ENCODE peak calls at places on chromosomes 4 and X, in eight cellular contexts. B is GM12865; C is amniotic epithelial cell; K is DND-41; D is activated naive CD4-positive, alpha-beta T cell treated with anti-CD3 and anti-CD28 coated beads for 36 hours; F is aorta; V is NCI-H748 treated with DMSO at 0.1 percent for 48 hours; Z is stimulated activated CD4-positive, alpha-beta T cell treated with anti-CD3 and anti-CD28 coated beads, Interleukin-12 subunit alpha, Interleukin-12 subunit beta, amount 100 ng/mL, for 48 hours. G is an unnamed sample.

GRCh38 chr4:139857021-139857420 is 191.4 kb downstream of the MGST2 start:
- DNase-seq in C (peak; percentile 48), F (no peak), Z (no peak), K (peak; percentile 80), B (no peak), D (no peak), V (peak; percentile 31), G (peak; percentile 76)

GRCh38 chr4:153232768-153233167 is 28.5 kb downstream of the TRIM2 start:
- DNase-seq in B (peak; percentile 13), K (no peak), V (no peak), F (no peak), C (no peak), Z (no peak), D (peak; percentile 39), G (peak; percentile 40)

GRCh38 chr4:142516686-142517145 is 329.4 kb downstream of the INPP4B start:
- DNase-seq in Z (no peak), C (peak; percentile 75), V (no peak), K (no peak), D (no peak), F (no peak), B (no peak), G (no peak)

GRCh38 chr4:164169591-164169990 is 584.3 kb upstream of the SMIM31 start:
- DNase-seq in Z (no peak), K (no peak), B (no peak), F (no peak), D (no peak), V (no peak), C (peak; percentile 59), G (no peak)

GRCh38 chr4:100190643-100191600 is 654 bp upstream of the DDIT4L start:
- DNase-seq in Z (no peak), C (peak; percentile 59), B (no peak), F (no peak), V (peak; percentile 29), D (no peak), K (no peak), G (peak; percentile 71)

GRCh38 chr4:31929676-31930075 is 1209.5 kb downstream of the PCDH7 start:
- DNase-seq in K (no peak), C (no peak), F (no peak), Z (no peak), V (no peak), D (no peak), B (no peak), G (no peak)

GRCh38 chrX:111244238-111244750 is 26.0 kb downstream of the CAPN6 start:
- DNase-seq in F (no peak), Z (no peak), C (peak; percentile 5), V (peak; percentile 36), D (no peak), K (no peak), B (peak; percentile 5), G (peak; percentile 83)

GRCh38 chrX:16469870-16470269 is 180.1 kb upstream of the S100G start:
- DNase-seq in K (no peak), C (no peak), V (no peak), Z (no peak), F (no peak), D (no peak), B (peak; percentile 3), G (peak; percentile 24)

GRCh38 chr4:150127757-150128156 is 49.5 kb downstream of the DCLK2 start:
- DNase-seq in D (no peak), Z (no peak), B (no peak), C (no peak), K (no peak), F (no peak), V (no peak), G (no peak)